ENCODE peak calls at places on chromosomes 7 and 10, in ten cellular contexts. G is A549, C is neural progenitor cell, Z is HFF-Myc, J is tibial artery, P is brain microvascular endothelial cell, W is hepatocyte, B is MM.1S, N is cardiac fibroblast, U is lower lobe of right lung. L is an unnamed sample.

GRCh38 chr10:78175444-78175843 is 141.8 kb downstream of the RPS24 start:
- DNase-seq in G (no peak), C (no peak), Z (no peak), J (no peak), P (no peak), W (no peak), B (no peak), N (peak; percentile 77), U (no peak), L (no peak)

GRCh38 chr10:11245095-11245479 is 227.4 kb downstream of the CELF2 start:
- DNase-seq in G (no peak), C (no peak), Z (no peak), J (no peak), P (no peak), W (no peak), B (peak; percentile 33), N (no peak), U (no peak), L (no peak)

GRCh38 chr10:45008524-45009161 is 7.9 kb downstream of the ZNF22 start:
- DNase-seq in G (peak; percentile 86), C (peak; percentile 78), Z (peak; percentile 89), J (no peak), P (peak; percentile 89), W (peak; percentile 86), B (peak; percentile 81), N (peak; percentile 92), U (no peak), L (peak; percentile 89)

GRCh38 chr7:134730359-134730758 is 49.1 kb upstream of the CALD1 start:
- DNase-seq in G (no peak), C (no peak), Z (no peak), J (no peak), P (peak; percentile 8), W (no peak), B (no peak), N (peak; percentile 65), U (no peak), L (peak; percentile 15)

GRCh38 chr7:1385809-1386622 is 73.3 kb downstream of the MICALL2 start:
- DNase-seq in G (no peak), C (no peak), Z (no peak), J (no peak), P (no peak), W (no peak), B (no peak), N (no peak), U (no peak), L (no peak)

GRCh38 chr7:26485421-26486019 is 193.9 kb downstream of the SNX10 start:
- DNase-seq in G (no peak), C (no peak), Z (no peak), J (no peak), P (no peak), W (no peak), B (no peak), N (no peak), U (no peak), L (no peak)

GRCh38 chr10:48599830-48600134 is 5.1 kb downstream of the ARHGAP22 start:
- DNase-seq in G (no peak), C (no peak), Z (no peak), J (no peak), P (no peak), W (no peak), B (no peak), N (no peak), U (no peak), L (no peak)

GRCh38 chr10:28137907-28138880 is 139.3 kb upstream of the ODAD2 start:
- DNase-seq in G (no peak), C (no peak), Z (peak; percentile 66), J (no peak), P (peak; percentile 23), W (no peak), B (no peak), N (no peak), U (no peak), L (peak; percentile 46)

DNA sequence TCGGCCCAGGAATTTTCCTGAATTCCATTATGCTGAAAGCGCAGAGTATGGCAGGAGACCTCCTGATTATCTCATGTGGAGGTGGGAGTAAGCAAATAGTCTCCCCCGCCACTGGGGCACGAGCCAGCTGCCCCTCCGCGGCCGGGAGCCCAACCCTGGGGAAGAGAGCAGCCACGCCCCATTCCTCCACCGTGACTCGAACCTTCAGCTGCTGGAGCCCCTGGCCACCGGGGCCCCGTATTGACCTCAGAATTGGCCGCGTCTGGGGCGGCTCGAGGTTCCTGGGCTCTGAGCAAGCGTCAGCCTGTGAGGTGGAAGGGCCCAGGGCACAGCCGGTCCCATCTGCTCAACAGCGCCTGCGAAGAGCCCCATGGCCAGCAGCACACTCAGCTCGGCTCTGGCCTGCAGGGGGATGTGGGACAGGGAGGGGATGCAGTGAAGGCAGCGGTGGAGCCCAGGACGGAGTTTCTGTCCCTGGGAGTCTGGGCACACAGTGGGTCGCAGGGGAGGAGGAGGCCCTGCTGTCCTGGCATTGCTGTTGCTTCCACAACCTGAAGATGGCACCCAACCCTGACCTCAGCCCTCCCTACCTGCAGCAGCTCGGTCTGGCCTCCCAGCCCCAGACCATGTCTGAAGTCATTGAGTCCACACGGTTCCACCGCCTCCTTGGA is 97.8 kb downstream of the CHST15 start:
- DNase-seq in G (peak; percentile 79), C (peak; percentile 75), Z (no peak), J (peak; percentile 73), P (peak; percentile 88), W (peak; percentile 77), B (peak; percentile 77), N (peak; percentile 83), U (peak; percentile 69), L (peak; percentile 95)
- TF ChIP-seq CTCF in G (peak; percentile 62), C (peak; percentile 52), Z (peak; percentile 39), J (peak; percentile 24), P (peak; percentile 69), W (peak; percentile 52), B (peak; percentile 72), N (peak; percentile 20), U (peak; percentile 54), L (peak; percentile 48)

GRCh38 chr7:150341263-150342118 is at the start of gene RARRES2:
- DNase-seq in G (no peak), C (peak; percentile 52), Z (no peak), J (no peak), P (no peak), W (peak; percentile 44), B (no peak), N (peak; percentile 79), U (no peak), L (no peak)

GRCh38 chr7:150340024-150340749 is 1.2 kb downstream of the RARRES2 start:
- DNase-seq in G (no peak), C (peak; percentile 62), Z (no peak), J (peak; percentile 77), P (no peak), W (peak; percentile 69), B (no peak), N (peak; percentile 77), U (peak; percentile 66), L (peak; percentile 22)

GRCh38 chr7:150343225-150343624 is 1.8 kb upstream of the RARRES2 start:
- DNase-seq in G (no peak), C (no peak), Z (no peak), J (no peak), P (no peak), W (no peak), B (no peak), N (no peak), U (no peak), L (no peak)

GRCh38 chr7:150340875-150341262 is 560 bp downstream of the RARRES2 start:
- DNase-seq in G (no peak), C (no peak), Z (no peak), J (peak; percentile 67), P (no peak), W (no peak), B (no peak), N (no peak), U (no peak), L (no peak)

DNA sequence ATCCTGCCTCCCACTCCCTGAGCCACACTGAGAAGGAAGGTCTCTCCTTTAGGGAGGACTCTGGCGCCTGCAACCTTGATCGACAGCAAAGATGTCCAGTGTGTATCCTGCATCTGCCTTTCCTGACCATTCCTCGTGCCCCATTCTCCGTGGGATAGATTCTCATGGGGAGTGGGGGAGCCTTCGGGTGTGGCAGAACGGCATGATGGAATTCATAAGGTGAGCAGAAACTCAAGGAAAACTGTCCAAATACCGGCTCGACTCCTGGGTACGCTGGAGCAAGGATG is 633 bp upstream of the RARRES2 start:
- DNase-seq in G (no peak), C (no peak), Z (no peak), J (no peak), P (no peak), W (no peak), B (no peak), N (no peak), U (no peak), L (no peak)
- H3K4me3 ChIP-seq in G (no peak overlapping the region), C (peak overlapping the region; percentile 50), Z (no peak overlapping the region), J (peak overlapping the region; percentile 63), P (no peak overlapping the region), W (no peak overlapping the region), B (no peak overlapping the region), N (no peak overlapping the region), U (peak overlapping the region; percentile 62), L (no peak overlapping the region)

DNA sequence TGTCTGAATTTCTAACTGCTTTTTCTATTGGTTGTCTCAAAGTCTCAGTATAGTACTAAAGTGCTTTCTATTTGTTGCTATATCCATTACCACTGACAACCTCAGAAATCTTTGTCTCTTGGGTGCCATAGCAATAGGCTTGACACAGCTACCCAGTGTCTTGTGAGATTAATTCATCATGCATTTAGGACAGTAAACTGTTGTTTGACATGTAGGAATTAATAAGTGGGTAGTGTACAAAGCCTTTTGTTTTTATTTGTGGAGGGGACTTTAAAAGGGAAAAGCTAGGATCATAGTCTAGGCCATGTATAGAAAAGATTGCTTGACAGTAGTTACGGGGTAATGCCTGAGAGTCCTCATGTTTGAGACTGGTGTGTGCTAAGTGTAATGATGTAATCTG is 102.6 kb upstream of the AGR3 start:
- DNase-seq in G (no peak), C (no peak), Z (no peak), J (no peak), P (no peak), W (no peak), B (no peak), N (peak; percentile 26), U (no peak), L (no peak)
- TF ChIP-seq CTCF in G (no peak), C (no peak), Z (no peak), J (no peak), P (no peak), W (no peak), B (no peak), N (no peak), U (no peak), L (no peak)

GRCh38 chr10:103855424-103855823 is at the start of gene SH3PXD2A:
- DNase-seq in G (no peak), C (peak; percentile 83), Z (no peak), J (peak; percentile 68), P (no peak), W (peak; percentile 83), B (no peak), N (peak; percentile 33), U (no peak), L (peak; percentile 29)

GRCh38 chr10:103854687-103855423 is 521 bp downstream of the SH3PXD2A start:
- DNase-seq in G (no peak), C (peak; percentile 63), Z (no peak), J (peak; percentile 75), P (no peak), W (peak; percentile 56), B (no peak), N (no peak), U (no peak), L (peak; percentile 32)

GRCh38 chr10:103855852-103856496 is 598 bp upstream of the SH3PXD2A start:
- DNase-seq in G (no peak), C (peak; percentile 49), Z (no peak), J (peak; percentile 41), P (no peak), W (no peak), B (no peak), N (no peak), U (no peak), L (no peak)

GRCh38 chr10:103858360-103858759 is 3.0 kb upstream of the SH3PXD2A start:
- DNase-seq in G (no peak), C (no peak), Z (no peak), J (no peak), P (no peak), W (no peak), B (no peak), N (no peak), U (no peak), L (no peak)

DNA sequence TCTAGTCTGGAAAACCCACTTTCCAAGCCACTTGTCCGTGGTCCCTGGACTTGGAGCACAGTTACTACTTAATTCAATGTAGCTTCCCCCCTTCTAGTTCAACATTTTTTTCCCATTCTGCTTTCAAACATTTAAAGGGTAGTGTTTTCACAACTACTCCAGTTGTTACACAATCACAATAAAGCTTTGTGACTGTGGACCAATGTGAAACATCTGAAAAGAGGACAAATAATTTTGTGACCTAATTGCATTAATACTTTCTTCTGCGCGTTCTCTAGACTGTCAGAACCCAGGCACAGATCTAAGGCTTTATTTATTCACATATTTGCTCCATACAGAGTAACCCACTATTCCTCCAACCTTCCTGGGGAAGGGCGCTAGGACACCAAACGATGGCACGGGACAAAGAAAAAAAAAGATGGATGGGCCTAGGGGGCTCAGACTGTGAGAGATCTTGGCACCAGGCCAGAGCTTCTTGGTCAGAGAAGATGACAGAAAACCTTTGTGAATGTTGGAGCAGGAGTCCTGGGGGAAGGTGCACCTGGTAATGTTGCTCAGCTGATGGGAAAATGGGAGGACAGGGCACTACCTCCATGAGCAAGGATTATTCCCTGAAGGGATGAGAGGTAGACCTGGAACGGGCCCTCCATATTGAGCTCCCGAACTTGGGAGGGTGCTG is 1.3 kb upstream of the SH3PXD2A start:
- DNase-seq in G (no peak), C (no peak), Z (no peak), J (peak; percentile 58), P (no peak), W (no peak), B (no peak), N (no peak), U (no peak), L (no peak)
- H3K4me3 ChIP-seq in G (no peak overlapping the region), C (peak overlapping the region; percentile 67), Z (no peak overlapping the region), J (peak overlapping the region; percentile 61), P (no peak overlapping the region), W (no peak overlapping the region), B (no peak overlapping the region), N (no peak overlapping the region), U (no peak overlapping the region), L (no peak overlapping the region)